ENCODE peak calls at places on chromosomes 11 and 22, in six cellular contexts. D is uterus, L is mucosa of descending colon, V is neural crest cell, J is GM13976, B is endothelial cell. M is an unnamed sample.

GRCh38 chr11:76918941-76919386 is 58.2 kb downstream of the ACER3 start:
- DNase-seq in D (no peak), L (no peak), V (no peak), J (peak; percentile 37), B (no peak), M (peak; percentile 8)

GRCh38 chr11:134277176-134278001 is 1.2 kb downstream of the GLB1L3 start:
- DNase-seq in D (no peak), L (no peak), V (no peak), J (no peak), B (peak; percentile 33), M (no peak)

GRCh38 chr11:68099474-68100405 is 21.4 kb downstream of the CHKA start:
- DNase-seq in D (no peak), L (no peak), V (no peak), J (peak; percentile 48), B (no peak), M (peak; percentile 79)

GRCh38 chr22:19871845-19872778 is 17.4 kb upstream of the GNB1L start:
- DNase-seq in D (peak; percentile 11), L (peak; percentile 46), V (no peak), J (no peak), B (peak; percentile 2), M (peak; percentile 0)

GRCh38 chr22:26143801-26144325 is 25.4 kb upstream of the SEZ6L start:
- DNase-seq in D (no peak), L (no peak), V (no peak), J (no peak), B (no peak), M (no peak)

GRCh38 chr11:14623036-14623435 is 20.6 kb upstream of the PDE3B start:
- DNase-seq in D (no peak), L (no peak), V (no peak), J (no peak), B (no peak), M (peak; percentile 12)

GRCh38 chr22:17281026-17281809 is 62.0 kb upstream of the ADA2 start:
- DNase-seq in D (no peak), L (no peak), V (no peak), J (no peak), B (no peak), M (peak; percentile 41)

GRCh38 chr11:45332486-45332934 is 46.4 kb upstream of the SYT13 start:
- DNase-seq in D (peak; percentile 58), L (no peak), V (peak; percentile 46), J (peak; percentile 66), B (peak; percentile 50), M (peak; percentile 45)

GRCh38 chr11:46936138-46937110 is at the start of gene CSTPP1:
- DNase-seq in D (peak; percentile 91), L (peak; percentile 97), V (peak; percentile 94), J (peak; percentile 99), B (peak; percentile 92), M (peak; percentile 96)

GRCh38 chr22:38413085-38414008 is 41.7 kb downstream of the KCNJ4 start:
- DNase-seq in D (peak; percentile 34), L (peak; percentile 68), V (no peak), J (no peak), B (no peak), M (no peak)

GRCh38 chr11:28303477-28304191 is 195.4 kb downstream of the METTL15 start:
- DNase-seq in D (no peak), L (no peak), V (no peak), J (no peak), B (no peak), M (no peak)

GRCh38 chr22:20131593-20131855 is at the start of gene ZDHHC8:
- DNase-seq in D (no peak), L (no peak), V (no peak), J (peak; percentile 81), B (peak; percentile 22), M (peak; percentile 30)

GRCh38 chr11:110176366-110177056 is 83.3 kb downstream of the ZC3H12C start:
- DNase-seq in D (no peak), L (no peak), V (no peak), J (no peak), B (no peak), M (no peak)

GRCh38 chr22:17172172-17172833 is 13.2 kb upstream of the HDHD5 start:
- DNase-seq in D (peak; percentile 31), L (no peak), V (no peak), J (no peak), B (peak; percentile 17), M (peak; percentile 10)

GRCh38 chr22:44566911-44567310 is 68.9 kb upstream of the RTL6 start:
- DNase-seq in D (no peak), L (peak; percentile 22), V (no peak), J (no peak), B (no peak), M (no peak)

GRCh38 chr11:65172600-65172999 is 2.6 kb downstream of the SPDYC start:
- DNase-seq in D (no peak), L (no peak), V (no peak), J (no peak), B (no peak), M (no peak)

GRCh38 chr11:117875397-117876048 is 935 bp downstream of the FXYD6 start:
- DNase-seq in D (no peak), L (no peak), V (no peak), J (no peak), B (no peak), M (peak; percentile 32)

GRCh38 chr22:46547883-46548244 is 10.4 kb upstream of the CELSR1 start:
- DNase-seq in D (peak; percentile 56), L (no peak), V (no peak), J (no peak), B (no peak), M (no peak)

GRCh38 chr11:78318321-78318720 is 99.3 kb downstream of the GAB2 start:
- DNase-seq in D (no peak), L (no peak), V (peak; percentile 5), J (no peak), B (peak; percentile 15), M (no peak)

GRCh38 chr22:31630331-31631329 is 31.4 kb downstream of the PISD start:
- DNase-seq in D (peak; percentile 81), L (peak; percentile 94), V (peak; percentile 67), J (peak; percentile 82), B (peak; percentile 82), M (peak; percentile 95)
- TF ChIP-seq CTCF in D (no peak), L (no peak), V (peak; percentile 22), J (no peak), B (no peak), M (no peak)

DNA sequence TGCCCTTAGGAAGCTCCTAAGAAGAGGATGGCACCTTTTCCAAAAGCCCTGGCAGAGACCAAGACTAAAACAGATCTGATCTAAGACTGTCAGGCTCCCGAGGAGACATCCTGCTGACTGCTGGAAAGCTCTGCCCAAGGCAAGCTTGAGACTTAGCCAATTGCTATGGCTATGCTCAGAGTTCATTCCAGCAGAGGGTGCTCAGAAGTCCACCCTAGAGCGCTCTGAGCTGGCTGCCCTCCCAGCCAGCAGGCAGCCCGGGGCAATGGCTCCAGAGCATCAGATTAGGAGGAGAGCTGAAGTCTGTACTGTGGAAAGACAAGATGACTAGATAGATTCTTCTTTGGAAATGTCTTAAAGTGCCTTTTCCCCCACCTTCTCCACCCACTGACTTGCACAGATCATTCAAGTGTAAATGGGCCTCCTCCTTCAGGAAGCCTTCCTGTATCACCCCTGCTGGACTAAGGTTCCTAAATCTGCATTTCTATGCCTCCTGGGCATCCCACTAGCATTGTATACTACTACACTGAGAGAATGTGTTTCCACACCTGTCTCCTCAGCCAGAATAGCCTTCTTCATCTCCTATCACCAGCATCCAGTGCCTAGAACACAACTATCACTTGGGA is 23.4 kb downstream of the LRRC55 start:
- DNase-seq in D (no peak), L (no peak), V (no peak), J (no peak), B (no peak), M (no peak)
- TF ChIP-seq CTCF in D (no peak), L (no peak), V (no peak), J (no peak), B (no peak), M (no peak)

DNA sequence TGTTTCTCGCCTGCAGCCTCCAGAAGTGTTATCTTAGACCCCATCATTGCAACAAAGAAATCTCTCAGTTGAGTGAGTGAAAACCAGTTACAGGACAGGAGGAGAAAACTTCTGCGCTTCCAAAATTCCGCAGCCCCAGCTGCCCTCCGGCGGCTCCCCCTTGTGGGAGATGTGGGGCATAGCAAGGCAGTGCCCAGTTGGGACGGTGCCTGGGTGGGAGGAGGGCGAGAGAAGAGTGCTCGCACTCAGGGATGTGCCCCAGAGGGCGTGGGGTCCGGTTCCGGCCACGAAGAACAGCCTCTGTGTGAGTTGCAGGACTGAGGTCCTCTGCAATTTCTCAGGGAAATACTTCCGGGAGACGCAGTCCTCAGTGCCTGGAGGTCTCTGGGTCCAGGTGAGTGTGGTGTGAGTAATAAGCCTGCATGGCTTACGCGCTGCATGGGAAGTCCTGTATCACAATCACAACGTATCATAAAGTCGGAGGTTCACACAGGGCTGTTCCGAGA is 87.0 kb upstream of the BLID start:
- DNase-seq in D (peak; percentile 85), L (peak; percentile 61), V (peak; percentile 81), J (peak; percentile 74), B (peak; percentile 82), M (peak; percentile 48)
- TF ChIP-seq CTCF in D (peak; percentile 97), L (peak; percentile 76), V (peak; percentile 96), J (peak; percentile 85), B (peak; percentile 94), M (peak; percentile 92)

GRCh38 chr11:33733978-33734377 is 2.2 kb downstream of the CD59 start:
- DNase-seq in D (no peak), L (no peak), V (no peak), J (no peak), B (no peak), M (no peak)

GRCh38 chr11:33734441-33735165 is 1.6 kb downstream of the CD59 start:
- DNase-seq in D (no peak), L (no peak), V (no peak), J (no peak), B (no peak), M (no peak)

GRCh38 chr11:33735166-33735425 is 1.1 kb downstream of the CD59 start:
- DNase-seq in D (no peak), L (no peak), V (no peak), J (no peak), B (no peak), M (no peak)

GRCh38 chr11:33736148-33736809 is at the start of gene CD59:
- DNase-seq in D (peak; percentile 96), L (peak; percentile 97), V (peak; percentile 87), J (peak; percentile 90), B (peak; percentile 96), M (peak; percentile 90)

DNA sequence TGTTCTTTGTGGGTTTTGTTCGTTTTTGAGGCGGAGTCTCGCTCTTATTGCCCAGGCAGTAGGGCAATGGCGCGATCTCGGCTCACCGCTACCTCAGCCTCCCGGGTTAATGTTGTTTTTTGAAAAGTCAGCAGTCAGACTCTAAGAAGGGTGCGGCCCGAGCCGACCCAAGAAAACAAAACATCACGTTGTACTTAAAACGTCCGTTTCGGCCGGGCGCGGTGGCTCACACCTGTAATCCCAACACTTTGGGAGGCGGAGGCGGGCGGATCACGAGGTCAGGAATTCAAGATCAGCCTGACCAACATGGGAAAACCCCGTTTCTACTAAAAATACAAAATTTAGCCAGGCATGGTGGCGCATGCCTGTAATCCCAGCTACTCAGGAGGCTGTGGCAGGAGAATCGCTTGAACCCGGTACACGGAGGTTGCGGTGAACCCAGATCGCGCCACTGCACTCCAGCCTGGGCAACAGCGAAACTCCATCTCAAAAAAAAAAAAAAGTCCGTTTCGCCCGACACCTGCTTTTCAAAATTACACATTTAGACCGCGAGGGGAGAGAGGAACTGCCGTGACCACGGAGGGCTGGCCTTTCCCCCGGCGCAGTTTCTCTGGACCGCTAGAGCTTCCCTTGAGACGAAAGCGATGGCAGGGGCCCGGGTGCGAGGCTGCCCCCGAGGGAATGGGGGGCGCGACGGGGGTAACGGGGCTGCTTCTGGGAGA is 636 bp downstream of the CD59 start:
- DNase-seq in D (no peak), L (peak; percentile 74), V (no peak), J (peak; percentile 75), B (no peak), M (peak; percentile 63)
- TF ChIP-seq CTCF in D (no peak), L (no peak), V (peak; percentile 38), J (no peak), B (no peak), M (no peak)

GRCh38 chr11:61536676-61537270 is 28.2 kb downstream of the LRRC10B start:
- DNase-seq in D (no peak), L (no peak), V (no peak), J (no peak), B (no peak), M (no peak)
- TF ChIP-seq CTCF in D (no peak), L (no peak), V (no peak), J (no peak), B (no peak), M (no peak)

M was measured in activated CD8-positive, alpha-beta T cell treated with anti-CD3 and anti-CD28 coated beads for 36 hours.